ENCODE peak calls at places on chromosome 19, in five cellular contexts. One of them, this sample, is unnamed.

GRCh38 chr19:38733493-38734175 is 10.6 kb downstream of the CAPN12 start:
- DNase-seq in H4: no peak
- DNase-seq in cardiac muscle cell: no peak
- DNase-seq in cardiac fibroblast: no peak
- DNase-seq in activated CD4-positive, alpha-beta T cell treated with anti-CD3 and anti-CD28 coated beads, Interleukin-2, amount 50 U/mL, for 24 hours: no peak
- DNase-seq in this sample: no peak

GRCh38 chr19:44585371-44586141 is 27.8 kb upstream of the IGSF23 start:
- DNase-seq in H4: peak; percentile 51
- DNase-seq in cardiac muscle cell: no peak
- DNase-seq in cardiac fibroblast: peak; percentile 60
- DNase-seq in activated CD4-positive, alpha-beta T cell treated with anti-CD3 and anti-CD28 coated beads, Interleukin-2, amount 50 U/mL, for 24 hours: no peak
- DNase-seq in this sample: no peak

GRCh38 chr19:17289489-17289888 is 7.8 kb downstream of the ANKLE1 start:
- DNase-seq in H4: no peak
- DNase-seq in cardiac muscle cell: peak; percentile 92
- DNase-seq in cardiac fibroblast: peak; percentile 93
- DNase-seq in activated CD4-positive, alpha-beta T cell treated with anti-CD3 and anti-CD28 coated beads, Interleukin-2, amount 50 U/mL, for 24 hours: no peak
- DNase-seq in this sample: peak; percentile 86

GRCh38 chr19:46192990-46193650 is 36.4 kb upstream of the IGFL1 start:
- DNase-seq in H4: peak; percentile 79
- DNase-seq in cardiac muscle cell: no peak
- DNase-seq in cardiac fibroblast: peak; percentile 83
- DNase-seq in activated CD4-positive, alpha-beta T cell treated with anti-CD3 and anti-CD28 coated beads, Interleukin-2, amount 50 U/mL, for 24 hours: no peak
- DNase-seq in this sample: no peak

GRCh38 chr19:3656073-3656746 is 29.6 kb upstream of the CACTIN start:
- DNase-seq in H4: no peak
- DNase-seq in cardiac muscle cell: no peak
- DNase-seq in cardiac fibroblast: peak; percentile 28
- DNase-seq in activated CD4-positive, alpha-beta T cell treated with anti-CD3 and anti-CD28 coated beads, Interleukin-2, amount 50 U/mL, for 24 hours: no peak
- DNase-seq in this sample: no peak

GRCh38 chr19:8655340-8655709 is 24.9 kb downstream of the NFILZ start:
- DNase-seq in H4: no peak
- DNase-seq in cardiac muscle cell: no peak
- DNase-seq in cardiac fibroblast: no peak
- DNase-seq in activated CD4-positive, alpha-beta T cell treated with anti-CD3 and anti-CD28 coated beads, Interleukin-2, amount 50 U/mL, for 24 hours: no peak
- DNase-seq in this sample: no peak

GRCh38 chr19:54792814-54793213 is 10.6 kb upstream of the KIR2DL4 start:
- DNase-seq in H4: no peak
- DNase-seq in cardiac muscle cell: no peak
- DNase-seq in cardiac fibroblast: no peak
- DNase-seq in activated CD4-positive, alpha-beta T cell treated with anti-CD3 and anti-CD28 coated beads, Interleukin-2, amount 50 U/mL, for 24 hours: no peak
- DNase-seq in this sample: no peak

GRCh38 chr19:51022526-51022925 is 3.0 kb upstream of the KLK10 start:
- DNase-seq in H4: no peak
- DNase-seq in cardiac muscle cell: no peak
- DNase-seq in cardiac fibroblast: no peak
- DNase-seq in activated CD4-positive, alpha-beta T cell treated with anti-CD3 and anti-CD28 coated beads, Interleukin-2, amount 50 U/mL, for 24 hours: no peak
- DNase-seq in this sample: no peak

GRCh38 chr19:55667006-55667381 is 8.0 kb upstream of the EPN1 start:
- DNase-seq in H4: no peak
- DNase-seq in cardiac muscle cell: no peak
- DNase-seq in cardiac fibroblast: no peak
- DNase-seq in activated CD4-positive, alpha-beta T cell treated with anti-CD3 and anti-CD28 coated beads, Interleukin-2, amount 50 U/mL, for 24 hours: no peak
- DNase-seq in this sample: no peak

GRCh38 chr19:1214862-1215731 is 9.5 kb downstream of the STK11 start:
- DNase-seq in H4: peak; percentile 77
- DNase-seq in cardiac muscle cell: no peak
- DNase-seq in cardiac fibroblast: no peak
- DNase-seq in activated CD4-positive, alpha-beta T cell treated with anti-CD3 and anti-CD28 coated beads, Interleukin-2, amount 50 U/mL, for 24 hours: no peak
- DNase-seq in this sample: peak; percentile 84

GRCh38 chr19:6802336-6803035 is 30.0 kb downstream of the VAV1 start:
- DNase-seq in H4: no peak
- DNase-seq in cardiac muscle cell: no peak
- DNase-seq in cardiac fibroblast: peak; percentile 10
- DNase-seq in activated CD4-positive, alpha-beta T cell treated with anti-CD3 and anti-CD28 coated beads, Interleukin-2, amount 50 U/mL, for 24 hours: peak; percentile 27
- DNase-seq in this sample: peak; percentile 60

GRCh38 chr19:10928563-10929401 is at the start of the genes TIMM29 and YIPF2:
- DNase-seq in H4: peak; percentile 96
- DNase-seq in cardiac muscle cell: peak; percentile 98
- DNase-seq in cardiac fibroblast: peak; percentile 99
- DNase-seq in activated CD4-positive, alpha-beta T cell treated with anti-CD3 and anti-CD28 coated beads, Interleukin-2, amount 50 U/mL, for 24 hours: peak; percentile 85
- DNase-seq in this sample: peak; percentile 97

GRCh38 chr19:13055213-13056051 is 47.2 kb downstream of the LYL1 start:
- DNase-seq in H4: peak; percentile 90
- DNase-seq in cardiac muscle cell: no peak
- DNase-seq in cardiac fibroblast: peak; percentile 90
- DNase-seq in activated CD4-positive, alpha-beta T cell treated with anti-CD3 and anti-CD28 coated beads, Interleukin-2, amount 50 U/mL, for 24 hours: no peak
- DNase-seq in this sample: peak; percentile 90

GRCh38 chr19:54391589-54392061 is 23.6 kb upstream of the TTYH1 start:
- DNase-seq in H4: no peak
- DNase-seq in cardiac muscle cell: no peak
- DNase-seq in cardiac fibroblast: no peak
- DNase-seq in activated CD4-positive, alpha-beta T cell treated with anti-CD3 and anti-CD28 coated beads, Interleukin-2, amount 50 U/mL, for 24 hours: no peak
- DNase-seq in this sample: no peak

GRCh38 chr19:51694318-51695085 is 1.4 kb downstream of the SPACA6 start:
- DNase-seq in H4: no peak
- DNase-seq in cardiac muscle cell: no peak
- DNase-seq in cardiac fibroblast: no peak
- DNase-seq in activated CD4-positive, alpha-beta T cell treated with anti-CD3 and anti-CD28 coated beads, Interleukin-2, amount 50 U/mL, for 24 hours: no peak
- DNase-seq in this sample: no peak

GRCh38 chr19:39138221-39139211 is 12.9 kb downstream of the PAK4 start:
- DNase-seq in H4: no peak
- DNase-seq in cardiac muscle cell: no peak
- DNase-seq in cardiac fibroblast: no peak
- DNase-seq in activated CD4-positive, alpha-beta T cell treated with anti-CD3 and anti-CD28 coated beads, Interleukin-2, amount 50 U/mL, for 24 hours: no peak
- DNase-seq in this sample: no peak

GRCh38 chr19:9793051-9793591 is 24.6 kb upstream of the ZNF846 start:
- DNase-seq in H4: no peak
- DNase-seq in cardiac muscle cell: no peak
- DNase-seq in cardiac fibroblast: peak; percentile 52
- DNase-seq in activated CD4-positive, alpha-beta T cell treated with anti-CD3 and anti-CD28 coated beads, Interleukin-2, amount 50 U/mL, for 24 hours: no peak
- DNase-seq in this sample: peak; percentile 74

GRCh38 chr19:10228925-10229324 is 2.2 kb downstream of the S1PR2 start:
- DNase-seq in H4: no peak
- DNase-seq in cardiac muscle cell: peak; percentile 44
- DNase-seq in cardiac fibroblast: peak; percentile 61
- DNase-seq in activated CD4-positive, alpha-beta T cell treated with anti-CD3 and anti-CD28 coated beads, Interleukin-2, amount 50 U/mL, for 24 hours: no peak
- DNase-seq in this sample: no peak

GRCh38 chr19:5127710-5128109 is 158.8 kb downstream of the KDM4B start:
- DNase-seq in H4: no peak
- DNase-seq in cardiac muscle cell: no peak
- DNase-seq in cardiac fibroblast: no peak
- DNase-seq in activated CD4-positive, alpha-beta T cell treated with anti-CD3 and anti-CD28 coated beads, Interleukin-2, amount 50 U/mL, for 24 hours: no peak
- DNase-seq in this sample: no peak

GRCh38 chr19:40702337-40703012 is 12.0 kb upstream of the NUMBL start:
- DNase-seq in H4: no peak
- DNase-seq in cardiac muscle cell: peak; percentile 68
- DNase-seq in cardiac fibroblast: no peak
- DNase-seq in activated CD4-positive, alpha-beta T cell treated with anti-CD3 and anti-CD28 coated beads, Interleukin-2, amount 50 U/mL, for 24 hours: no peak
- DNase-seq in this sample: peak; percentile 73

GRCh38 chr19:1864480-1865171 is 1.2 kb upstream of the KLF16 start:
- DNase-seq in H4: peak; percentile 46
- DNase-seq in cardiac muscle cell: peak; percentile 79
- DNase-seq in cardiac fibroblast: peak; percentile 57
- DNase-seq in activated CD4-positive, alpha-beta T cell treated with anti-CD3 and anti-CD28 coated beads, Interleukin-2, amount 50 U/mL, for 24 hours: no peak
- DNase-seq in this sample: peak; percentile 89

GRCh38 chr19:15475169-15475568 is 4.1 kb downstream of the PGLYRP2 start:
- DNase-seq in H4: no peak
- DNase-seq in cardiac muscle cell: no peak
- DNase-seq in cardiac fibroblast: no peak
- DNase-seq in activated CD4-positive, alpha-beta T cell treated with anti-CD3 and anti-CD28 coated beads, Interleukin-2, amount 50 U/mL, for 24 hours: no peak
- DNase-seq in this sample: no peak

GRCh38 chr19:1923319-1923718 is 17.7 kb upstream of the CSNK1G2 start:
- DNase-seq in H4: no peak
- DNase-seq in cardiac muscle cell: no peak
- DNase-seq in cardiac fibroblast: no peak
- DNase-seq in activated CD4-positive, alpha-beta T cell treated with anti-CD3 and anti-CD28 coated beads, Interleukin-2, amount 50 U/mL, for 24 hours: no peak
- DNase-seq in this sample: no peak

GRCh38 chr19:3808420-3809143 is 22.4 kb upstream of the MATK start:
- DNase-seq in H4: no peak
- DNase-seq in cardiac muscle cell: no peak
- DNase-seq in cardiac fibroblast: no peak
- DNase-seq in activated CD4-positive, alpha-beta T cell treated with anti-CD3 and anti-CD28 coated beads, Interleukin-2, amount 50 U/mL, for 24 hours: no peak
- DNase-seq in this sample: no peak

GRCh38 chr19:5953034-5953589 is 24.8 kb downstream of the RANBP3 start:
- DNase-seq in H4: no peak
- DNase-seq in cardiac muscle cell: no peak
- DNase-seq in cardiac fibroblast: peak; percentile 44
- DNase-seq in activated CD4-positive, alpha-beta T cell treated with anti-CD3 and anti-CD28 coated beads, Interleukin-2, amount 50 U/mL, for 24 hours: no peak
- DNase-seq in this sample: no peak

GRCh38 chr19:57002195-57002601 is 117.6 kb upstream of the USP29 start:
- DNase-seq in H4: no peak
- DNase-seq in cardiac muscle cell: no peak
- DNase-seq in cardiac fibroblast: no peak
- DNase-seq in activated CD4-positive, alpha-beta T cell treated with anti-CD3 and anti-CD28 coated beads, Interleukin-2, amount 50 U/mL, for 24 hours: no peak
- DNase-seq in this sample: no peak

GRCh38 chr19:35140898-35141626 is 2.0 kb upstream of the FXYD7 start:
- DNase-seq in H4: peak; percentile 78
- DNase-seq in cardiac muscle cell: peak; percentile 94
- DNase-seq in cardiac fibroblast: peak; percentile 88
- DNase-seq in activated CD4-positive, alpha-beta T cell treated with anti-CD3 and anti-CD28 coated beads, Interleukin-2, amount 50 U/mL, for 24 hours: peak; percentile 94
- DNase-seq in this sample: peak; percentile 96

GRCh38 chr19:41264581-41265375 is 606 bp downstream of the HNRNPUL1 start:
- DNase-seq in H4: peak; percentile 32
- DNase-seq in cardiac muscle cell: peak; percentile 53
- DNase-seq in cardiac fibroblast: peak; percentile 47
- DNase-seq in activated CD4-positive, alpha-beta T cell treated with anti-CD3 and anti-CD28 coated beads, Interleukin-2, amount 50 U/mL, for 24 hours: peak; percentile 46
- DNase-seq in this sample: peak; percentile 61

GRCh38 chr19:40147693-40148347 is 43.4 kb upstream of the MAP3K10 start:
- DNase-seq in H4: peak; percentile 63
- DNase-seq in cardiac muscle cell: no peak
- DNase-seq in cardiac fibroblast: peak; percentile 79
- DNase-seq in activated CD4-positive, alpha-beta T cell treated with anti-CD3 and anti-CD28 coated beads, Interleukin-2, amount 50 U/mL, for 24 hours: no peak
- DNase-seq in this sample: no peak

This sample was measured in Right ventricle myocardium superior.